ENCODE peak calls at places on chromosomes 6 and 20, in six cellular contexts. X is ovary, L is BE2C, Y is A549, N is right lobe of liver, E is testis. S is an unnamed sample. For H3K9me3, the result is how much of the 10 kb centered on the place peaks cover.

GRCh38 chr20:45230631-45231030 is 9.5 kb downstream of the SEMG2 start:
- DNase-seq in N (no peak), X (no peak), Y (no peak), L (no peak), E (peak), S (no peak)

GRCh38 chr6:20906938-20907337 is 372.7 kb downstream of the CDKAL1 start:
- DNase-seq in L (no peak), Y (no peak), X (no peak), N (no peak), E (no peak), S (no peak)

GRCh38 chr20:4533734-4534133 is 188.0 kb upstream of the PRND start:
- DNase-seq in Y (no peak), L (no peak), N (no peak), X (no peak), E (peak), S (no peak)

GRCh38 chr6:27882624-27883023 is 29.6 kb downstream of the OR2B2 start:
- DNase-seq in N (no peak), X (no peak), Y (no peak), E (no peak), L (no peak), S (no peak)

GRCh38 chr6:168160506-168161370 is 81.7 kb upstream of the FRMD1 start:
- DNase-seq in E (no peak), L (no peak), X (no peak), Y (no peak), N (no peak), S (no peak)

GRCh38 chr6:89298680-89299450 is 16.2 kb downstream of the GABRR2 start:
- DNase-seq in Y (no peak), X (no peak), L (no peak), E (no peak), N (no peak), S (no peak)

GRCh38 chr6:10747251-10747972 is at the start of gene TMEM14B:
- DNase-seq in E (peak), X (peak), L (peak), Y (peak), N (peak), S (peak)

GRCh38 chr20:46169245-46170171 is 51.4 kb downstream of the CD40 start:
- DNase-seq in L (peak), E (no peak), Y (no peak), X (no peak), N (no peak), S (no peak)

GRCh38 chr6:136517582-136517981 is 32.6 kb downstream of the MAP7 start:
- DNase-seq in N (no peak), E (no peak), L (no peak), Y (no peak), X (no peak), S (no peak)

GRCh38 chr6:17707371-17707651 is 586 bp upstream of the NUP153 start:
- DNase-seq in N (no peak), L (no peak), Y (no peak), E (no peak), X (no peak), S (no peak)

GRCh38 chr6:4943716-4944115 is 60.1 kb downstream of the RPP40 start:
- DNase-seq in N (no peak), E (no peak), X (no peak), Y (no peak), L (no peak), S (no peak)

GRCh38 chr20:42366626-42367025 is 748.4 kb upstream of the CHD6 start:
- DNase-seq in N (no peak), L (no peak), Y (no peak), E (no peak), X (no peak), S (no peak)

GRCh38 chr6:10395946-10396577 is 18.8 kb downstream of the TFAP2A start:
- DNase-seq in E (no peak), Y (no peak), L (no peak), N (no peak), X (no peak), S (no peak)

GRCh38 chr6:166516256-166516655 is 70.2 kb downstream of the RAMACL start:
- DNase-seq in E (no peak), X (no peak), N (no peak), L (no peak), Y (no peak), S (no peak)

GRCh38 chr6:3664641-3665041 is 86.9 kb downstream of the PXDC1 start:
- DNase-seq in Y (no peak), L (no peak), X (no peak), E (no peak), N (no peak), S (no peak)

GRCh38 chr6:168490757-168491156 is 49.8 kb downstream of the SMOC2 start:
- DNase-seq in X (no peak), N (no peak), L (no peak), E (no peak), Y (no peak), S (no peak)

GRCh38 chr20:58550661-58551060 is 35.5 kb upstream of the APCDD1L start:
- DNase-seq in N (no peak), X (no peak), E (peak), Y (no peak), L (no peak), S (no peak)

GRCh38 chr20:37202267-37202943 is 23.1 kb upstream of the MROH8 start:
- DNase-seq in Y (peak), E (peak), L (peak), N (no peak), X (no peak), S (no peak)

GRCh38 chr20:535958-536357 is 7.6 kb downstream of the CSNK2A1 start:
- DNase-seq in E (no peak), Y (no peak), L (no peak), X (no peak), N (no peak), S (no peak)

GRCh38 chr6:160247457-160247883 is 11.2 kb downstream of the SLC22A2 start:
- DNase-seq in X (no peak), N (no peak), L (no peak), Y (no peak), E (no peak), S (no peak)

GRCh38 chr6:155352812-155353211 is 38.5 kb upstream of the TFB1M start:
- DNase-seq in N (no peak), X (no peak), L (no peak), E (no peak), Y (no peak), S (no peak)

GRCh38 chr20:60232380-60232779 is 274.2 kb downstream of the CDH26 start:
- DNase-seq in L (no peak), Y (no peak), X (no peak), N (no peak), E (no peak), S (no peak)

GRCh38 chr20:63552481-63553249 is 1.3 kb upstream of the FNDC11 start:
- DNase-seq in N (no peak), Y (no peak), E (no peak), X (no peak), L (no peak), S (no peak)

GRCh38 chr6:46184114-46184513 is 13.3 kb upstream of the ENPP5 start:
- DNase-seq in Y (no peak), N (no peak), E (no peak), X (no peak), L (no peak), S (no peak)

GRCh38 chr6:27293436-27294152 is 18.5 kb downstream of the POM121L2 start:
- DNase-seq in X (no peak), E (no peak), L (peak), Y (no peak), N (no peak), S (no peak)

GRCh38 chr6:16436550-16436949 is 198.2 kb downstream of the GMPR start:
- DNase-seq in E (no peak), X (no peak), Y (no peak), L (no peak), N (no peak), S (no peak)

GRCh38 chr6:38264605-38265004 is 375.1 kb downstream of the BTBD9 start:
- DNase-seq in N (no peak), Y (peak), X (no peak), E (no peak), L (no peak), S (no peak)

GRCh38 chr20:62427172-62428007 is at the start of gene RBBP8NL:
- DNase-seq in X (no peak), Y (no peak), N (no peak), E (no peak), L (no peak), S (no peak)

GRCh38 chr6:6556738-6557503 is 31.6 kb upstream of the LY86 start:
- DNase-seq in E (peak), Y (peak), X (no peak), L (peak), N (peak), S (peak)

GRCh38 chr6:73888050-73888449 is 192.0 kb downstream of the CD109 start:
- DNase-seq in N (no peak), L (no peak), Y (no peak), X (no peak), E (no peak), S (no peak)

GRCh38 chr6:137389150-137389664 is 105.0 kb downstream of the OLIG3 start:
- DNase-seq in L (no peak), N (no peak), X (no peak), Y (no peak), E (no peak), S (no peak)

GRCh38 chr6:2426561-2427340 is 181.3 kb upstream of the GMDS start:
- DNase-seq in L (no peak), N (no peak), E (no peak), Y (no peak), X (no peak), S (no peak)

GRCh38 chr20:1150218-1150617 is 31.8 kb downstream of the PSMF1 start:
- DNase-seq in N (no peak), X (no peak), E (no peak), L (no peak), Y (peak), S (no peak)

GRCh38 chr20:6769953-6770831 is 2.7 kb downstream of the BMP2 start:
- DNase-seq in Y (no peak), E (peak), N (peak), X (peak), L (no peak), S (peak)

GRCh38 chr6:74054190-74054589 is 358.2 kb downstream of the CD109 start:
- DNase-seq in E (no peak), X (no peak), L (no peak), N (no peak), Y (no peak), S (no peak)

GRCh38 chr20:1536893-1537730 is 20.4 kb downstream of the SIRPD start:
- DNase-seq in N (no peak), X (no peak), L (no peak), E (no peak), Y (no peak), S (peak)

GRCh38 chr6:27791182-27791939 is 120.8 kb downstream of the OR2B2 start:
- DNase-seq in Y (peak), N (peak), X (peak), L (peak), E (peak), S (peak)

DNA sequence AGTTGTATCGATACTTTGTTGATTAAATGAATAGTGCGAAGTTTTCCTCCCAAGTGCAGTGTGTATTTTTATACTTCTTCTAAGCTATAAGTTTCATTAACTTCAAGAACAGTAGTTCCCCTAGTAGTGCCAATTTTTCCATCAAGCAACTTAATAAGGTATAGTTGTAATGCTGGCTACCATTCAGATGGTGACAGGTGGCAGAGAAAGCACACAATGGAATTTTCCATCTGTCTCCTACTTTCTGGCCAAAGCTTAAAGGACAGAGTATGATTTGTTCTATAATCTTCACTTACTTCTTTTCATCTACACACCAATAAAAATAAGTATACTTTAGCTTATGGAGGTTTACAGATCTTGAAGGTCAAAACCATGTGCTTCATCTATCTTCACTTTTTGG is 431.1 kb downstream of the NKAIN2 start:
- DNase-seq in N (no peak), L (no peak), X (no peak), E (no peak), Y (no peak), S (no peak)
- TF ChIP-seq CTCF in N (no peak), L (no peak), X (no peak), E (no peak), Y (no peak), S (no peak)

DNA sequence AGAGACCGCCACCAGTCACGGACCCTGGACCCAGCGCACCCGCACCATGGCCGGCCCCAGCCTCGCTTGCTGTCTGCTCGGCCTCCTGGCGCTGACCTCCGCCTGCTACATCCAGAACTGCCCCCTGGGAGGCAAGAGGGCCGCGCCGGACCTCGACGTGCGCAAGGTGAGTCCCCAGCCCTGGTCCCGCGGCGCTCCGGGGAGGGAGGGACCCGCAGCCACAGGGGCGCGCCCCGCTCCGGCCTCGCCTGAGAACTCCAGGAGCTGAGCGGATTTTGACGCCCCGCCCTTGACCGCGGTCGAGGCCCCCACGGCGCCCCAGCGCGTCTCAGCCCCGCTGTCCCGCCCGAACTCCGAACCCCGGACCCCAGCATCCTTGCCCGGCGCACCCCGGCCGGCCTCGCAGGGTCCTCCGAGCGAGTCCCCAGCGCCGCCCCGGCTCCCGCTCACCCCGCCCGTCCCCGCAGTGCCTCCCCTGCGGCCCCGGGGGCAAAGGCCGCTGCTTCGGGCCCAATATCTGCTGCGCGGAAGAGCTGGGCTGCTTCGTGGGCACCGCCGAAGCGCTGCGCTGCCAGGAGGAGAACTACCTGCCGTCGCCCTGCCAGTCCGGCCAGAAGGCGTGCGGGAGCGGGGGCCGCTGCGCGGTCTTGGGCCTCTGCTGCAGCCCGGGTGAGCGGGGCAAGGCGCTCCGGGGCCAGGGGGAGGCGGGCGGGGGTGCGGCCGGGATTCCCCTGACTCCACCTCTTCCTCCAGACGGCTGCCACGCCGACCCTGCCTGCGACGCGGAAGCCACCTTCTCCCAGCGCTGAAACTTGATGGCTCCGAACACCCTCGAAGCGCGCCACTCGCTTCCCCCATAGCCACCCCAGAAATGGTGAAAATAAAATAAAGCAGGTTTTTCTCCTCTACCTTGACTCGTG is at the start of gene OXT:
- DNase-seq in Y (no peak), E (no peak), L (no peak), N (peak), X (no peak), S (peak)
- H3K4me3 ChIP-seq in Y (no peak), E (peak), L (no peak), N (peak), X (peak), S (peak)

GRCh38 chr20:24863356-24863755 is 85.7 kb upstream of the CST7 start:
- DNase-seq in E (no peak), Y (no peak), X (no peak), L (no peak), N (no peak), S (no peak)

GRCh38 chr20:24855848-24856247 is 93.2 kb upstream of the CST7 start:
- DNase-seq in L (no peak), E (no peak), N (no peak), X (no peak), Y (no peak), S (no peak)

GRCh38 chr20:24862186-24862585 is 86.9 kb upstream of the CST7 start:
- DNase-seq in E (no peak), N (no peak), L (no peak), X (no peak), Y (no peak), S (no peak)

GRCh38 chr20:24862606-24863005 is 86.5 kb upstream of the CST7 start:
- DNase-seq in X (no peak), L (no peak), E (no peak), Y (no peak), N (no peak), S (no peak)

DNA sequence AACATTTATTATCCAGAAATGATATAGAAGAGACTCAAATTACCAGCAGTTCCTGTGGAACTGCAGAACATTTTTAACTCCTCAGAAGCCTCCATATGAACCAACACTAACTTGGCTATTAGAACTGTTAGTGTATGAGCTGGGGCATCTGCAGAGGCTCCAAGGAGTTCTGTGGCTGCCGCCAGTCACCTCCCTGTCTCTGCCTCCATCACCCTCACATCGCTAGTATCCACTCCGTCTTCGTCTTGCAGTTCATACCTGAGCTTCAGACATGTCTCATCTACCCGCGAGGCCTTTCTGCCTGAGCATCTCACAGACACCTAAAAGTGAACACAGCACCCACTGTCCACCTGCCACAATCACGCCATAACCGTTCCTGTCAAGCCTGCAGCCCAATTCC is 89.5 kb upstream of the CST7 start:
- DNase-seq in X (no peak), N (no peak), Y (no peak), L (no peak), E (no peak), S (no peak)
- H3K9me3 ChIP-seq in X (under half), N (under half), Y (under half), L (under half), E (under half), S (under half)

DNA sequence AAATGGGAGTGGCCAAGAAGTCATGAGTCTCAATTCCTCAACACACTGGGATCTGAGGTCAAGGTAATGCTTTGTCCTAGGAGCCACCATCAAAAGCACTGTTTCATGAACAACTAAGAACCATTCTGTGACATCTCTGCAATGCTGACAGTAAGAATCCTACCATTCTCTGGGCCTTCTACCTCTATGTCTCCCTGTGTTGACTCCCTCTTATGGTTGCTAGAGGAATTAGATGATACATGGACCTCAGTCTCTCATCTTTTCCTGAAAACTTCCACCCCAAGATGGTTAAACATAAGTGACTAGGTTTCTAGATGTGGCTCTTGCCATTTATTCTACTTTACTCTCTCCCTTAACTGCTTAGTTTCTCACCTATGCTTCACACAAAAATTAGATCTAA is 9.1 kb downstream of the MTRF1L start:
- DNase-seq in X (no peak), Y (peak), E (no peak), N (no peak), L (no peak), S (no peak)
- TF ChIP-seq CTCF in X (no peak), Y (no peak), E (no peak), N (no peak), L (peak), S (no peak)

S was measured in left ventricle myocardium inferior.